ENCODE peak calls at places on chromosomes 4 and X, in nine cellular contexts. One of them, this sample, is unnamed.

GRCh38 chr4:111434581-111434980 is 710.7 kb upstream of the FAM241A start:
- DNase-seq in IMR-90: no peak
- DNase-seq in stimulated activated effector memory CD8-positive, alpha-beta T cell treated with anti-CD3 and anti-CD28 coated beads, Interleukin-12 subunit alpha, Interleukin-12 subunit beta, amount 100 ng/mL, for 72 hours: no peak
- DNase-seq in T-cell: no peak
- DNase-seq in GM03348: peak; percentile 9
- DNase-seq in Right ventricle myocardium superior: no peak
- DNase-seq in KBM-7: no peak
- DNase-seq in foreskin keratinocyte: no peak
- DNase-seq in T-helper 9 cell: no peak
- DNase-seq in this sample: no peak

GRCh38 chr4:129362685-129363274 is 266.8 kb downstream of the C4orf33 start:
- DNase-seq in IMR-90: peak; percentile 60
- DNase-seq in stimulated activated effector memory CD8-positive, alpha-beta T cell treated with anti-CD3 and anti-CD28 coated beads, Interleukin-12 subunit alpha, Interleukin-12 subunit beta, amount 100 ng/mL, for 72 hours: no peak
- DNase-seq in T-cell: no peak
- DNase-seq in GM03348: peak; percentile 79
- DNase-seq in Right ventricle myocardium superior: peak; percentile 44
- DNase-seq in KBM-7: peak; percentile 73
- DNase-seq in foreskin keratinocyte: no peak
- DNase-seq in T-helper 9 cell: peak; percentile 32
- DNase-seq in this sample: no peak

GRCh38 chrX:41921492-41922124 is 1.7 kb downstream of the CASK start:
- DNase-seq in IMR-90: peak; percentile 37
- DNase-seq in stimulated activated effector memory CD8-positive, alpha-beta T cell treated with anti-CD3 and anti-CD28 coated beads, Interleukin-12 subunit alpha, Interleukin-12 subunit beta, amount 100 ng/mL, for 72 hours: no peak
- DNase-seq in T-cell: no peak
- DNase-seq in GM03348: peak; percentile 17
- DNase-seq in Right ventricle myocardium superior: no peak
- DNase-seq in KBM-7: peak; percentile 58
- DNase-seq in foreskin keratinocyte: no peak
- DNase-seq in T-helper 9 cell: no peak
- DNase-seq in this sample: no peak

GRCh38 chrX:17459596-17459995 is 84.6 kb downstream of the NHS start:
- DNase-seq in IMR-90: peak; percentile 66
- DNase-seq in stimulated activated effector memory CD8-positive, alpha-beta T cell treated with anti-CD3 and anti-CD28 coated beads, Interleukin-12 subunit alpha, Interleukin-12 subunit beta, amount 100 ng/mL, for 72 hours: no peak
- DNase-seq in T-cell: no peak
- DNase-seq in GM03348: peak; percentile 45
- DNase-seq in Right ventricle myocardium superior: no peak
- DNase-seq in KBM-7: no peak
- DNase-seq in foreskin keratinocyte: peak; percentile 40
- DNase-seq in T-helper 9 cell: no peak
- DNase-seq in this sample: no peak

GRCh38 chrX:7270018-7270417 is 122.1 kb upstream of the PUDP start:
- DNase-seq in IMR-90: peak; percentile 58
- DNase-seq in stimulated activated effector memory CD8-positive, alpha-beta T cell treated with anti-CD3 and anti-CD28 coated beads, Interleukin-12 subunit alpha, Interleukin-12 subunit beta, amount 100 ng/mL, for 72 hours: no peak
- DNase-seq in T-cell: no peak
- DNase-seq in GM03348: peak; percentile 31
- DNase-seq in Right ventricle myocardium superior: no peak
- DNase-seq in KBM-7: no peak
- DNase-seq in foreskin keratinocyte: no peak
- DNase-seq in T-helper 9 cell: no peak
- DNase-seq in this sample: no peak

GRCh38 chrX:130560558-130560957 is 158.8 kb downstream of the RBMX2 start:
- DNase-seq in IMR-90: no peak
- DNase-seq in stimulated activated effector memory CD8-positive, alpha-beta T cell treated with anti-CD3 and anti-CD28 coated beads, Interleukin-12 subunit alpha, Interleukin-12 subunit beta, amount 100 ng/mL, for 72 hours: no peak
- DNase-seq in T-cell: no peak
- DNase-seq in GM03348: no peak
- DNase-seq in Right ventricle myocardium superior: no peak
- DNase-seq in KBM-7: no peak
- DNase-seq in foreskin keratinocyte: no peak
- DNase-seq in T-helper 9 cell: no peak
- DNase-seq in this sample: no peak

GRCh38 chrX:70720721-70721120 is 187.8 kb downstream of the TEX11 start:
- DNase-seq in IMR-90: no peak
- DNase-seq in stimulated activated effector memory CD8-positive, alpha-beta T cell treated with anti-CD3 and anti-CD28 coated beads, Interleukin-12 subunit alpha, Interleukin-12 subunit beta, amount 100 ng/mL, for 72 hours: no peak
- DNase-seq in T-cell: no peak
- DNase-seq in GM03348: no peak
- DNase-seq in Right ventricle myocardium superior: no peak
- DNase-seq in KBM-7: no peak
- DNase-seq in foreskin keratinocyte: no peak
- DNase-seq in T-helper 9 cell: no peak
- DNase-seq in this sample: no peak

GRCh38 chr4:153081181-153081580 is 123.1 kb upstream of the TRIM2 start:
- DNase-seq in IMR-90: no peak
- DNase-seq in stimulated activated effector memory CD8-positive, alpha-beta T cell treated with anti-CD3 and anti-CD28 coated beads, Interleukin-12 subunit alpha, Interleukin-12 subunit beta, amount 100 ng/mL, for 72 hours: no peak
- DNase-seq in T-cell: no peak
- DNase-seq in GM03348: no peak
- DNase-seq in Right ventricle myocardium superior: no peak
- DNase-seq in KBM-7: no peak
- DNase-seq in foreskin keratinocyte: no peak
- DNase-seq in T-helper 9 cell: no peak
- DNase-seq in this sample: no peak

GRCh38 chrX:132114607-132115006 is 13.2 kb downstream of the FRMD7 start:
- DNase-seq in IMR-90: no peak
- DNase-seq in stimulated activated effector memory CD8-positive, alpha-beta T cell treated with anti-CD3 and anti-CD28 coated beads, Interleukin-12 subunit alpha, Interleukin-12 subunit beta, amount 100 ng/mL, for 72 hours: no peak
- DNase-seq in T-cell: no peak
- DNase-seq in GM03348: no peak
- DNase-seq in Right ventricle myocardium superior: no peak
- DNase-seq in KBM-7: no peak
- DNase-seq in foreskin keratinocyte: no peak
- DNase-seq in T-helper 9 cell: no peak
- DNase-seq in this sample: no peak

GRCh38 chrX:154013614-154014360 is 5.9 kb downstream of the IRAK1 start:
- DNase-seq in IMR-90: peak; percentile 10
- DNase-seq in stimulated activated effector memory CD8-positive, alpha-beta T cell treated with anti-CD3 and anti-CD28 coated beads, Interleukin-12 subunit alpha, Interleukin-12 subunit beta, amount 100 ng/mL, for 72 hours: no peak
- DNase-seq in T-cell: peak; percentile 27
- DNase-seq in GM03348: peak; percentile 56
- DNase-seq in Right ventricle myocardium superior: peak; percentile 59
- DNase-seq in KBM-7: peak; percentile 79
- DNase-seq in foreskin keratinocyte: no peak
- DNase-seq in T-helper 9 cell: peak; percentile 37
- DNase-seq in this sample: no peak

GRCh38 chr4:59393780-59394179 is 1806.3 kb upstream of the ADGRL3 start:
- DNase-seq in IMR-90: no peak
- DNase-seq in stimulated activated effector memory CD8-positive, alpha-beta T cell treated with anti-CD3 and anti-CD28 coated beads, Interleukin-12 subunit alpha, Interleukin-12 subunit beta, amount 100 ng/mL, for 72 hours: no peak
- DNase-seq in T-cell: no peak
- DNase-seq in GM03348: no peak
- DNase-seq in Right ventricle myocardium superior: no peak
- DNase-seq in KBM-7: no peak
- DNase-seq in foreskin keratinocyte: no peak
- DNase-seq in T-helper 9 cell: no peak
- DNase-seq in this sample: no peak

GRCh38 chr4:185921583-185922555 is 109.9 kb upstream of the SORBS2 start:
- DNase-seq in IMR-90: no peak
- DNase-seq in stimulated activated effector memory CD8-positive, alpha-beta T cell treated with anti-CD3 and anti-CD28 coated beads, Interleukin-12 subunit alpha, Interleukin-12 subunit beta, amount 100 ng/mL, for 72 hours: no peak
- DNase-seq in T-cell: no peak
- DNase-seq in GM03348: no peak
- DNase-seq in Right ventricle myocardium superior: no peak
- DNase-seq in KBM-7: no peak
- DNase-seq in foreskin keratinocyte: no peak
- DNase-seq in T-helper 9 cell: no peak
- DNase-seq in this sample: no peak

GRCh38 chrX:118562574-118563164 is 67.1 kb downstream of the DOCK11 start:
- DNase-seq in IMR-90: no peak
- DNase-seq in stimulated activated effector memory CD8-positive, alpha-beta T cell treated with anti-CD3 and anti-CD28 coated beads, Interleukin-12 subunit alpha, Interleukin-12 subunit beta, amount 100 ng/mL, for 72 hours: no peak
- DNase-seq in T-cell: no peak
- DNase-seq in GM03348: no peak
- DNase-seq in Right ventricle myocardium superior: no peak
- DNase-seq in KBM-7: no peak
- DNase-seq in foreskin keratinocyte: no peak
- DNase-seq in T-helper 9 cell: no peak
- DNase-seq in this sample: no peak